ENCODE peak calls at places on chromosomes 11 and 22, in six cellular contexts. M is hippocampal formation; Z is NCI-H2081; T is activated CD8-positive, alpha-beta memory T cell treated with anti-CD3 and anti-CD28 coated beads, Interleukin-2, amount 10 ng/mL, durations not matched to agents 7 days and 5 days; X is iris pigment epithelial cell; D is T47D. V is an unnamed sample.

GRCh38 chr11:93481279-93481678 is 61.9 kb downstream of the SMCO4 start:
- DNase-seq in M (no peak), Z (no peak), X (no peak), T (no peak), D (no peak), V (no peak)

GRCh38 chr22:32803020-32803758 is 1.7 kb downstream of the TIMP3 start:
- DNase-seq in Z (no peak), T (no peak), X (peak), D (no peak), M (no peak), V (peak)

GRCh38 chr11:77776455-77776854 is 44.1 kb downstream of the RSF1 start:
- DNase-seq in D (peak), M (no peak), Z (peak), X (no peak), T (no peak), V (no peak)

GRCh38 chr11:108122166-108122628 is 830 bp downstream of the ACAT1 start:
- DNase-seq in T (no peak), M (peak), D (peak), Z (peak), X (peak), V (no peak)

GRCh38 chr22:37566329-37566837 is 6.1 kb downstream of the CDC42EP1 start:
- DNase-seq in Z (no peak), X (no peak), M (peak), T (peak), D (no peak), V (no peak)

GRCh38 chr11:115659061-115659963 is 155.1 kb upstream of the CADM1 start:
- DNase-seq in M (no peak), Z (peak), X (no peak), D (no peak), T (no peak), V (no peak)

GRCh38 chr11:970319-970871 is 44.7 kb downstream of the AP2A2 start:
- DNase-seq in X (no peak), T (no peak), D (no peak), Z (no peak), M (no peak), V (no peak)

GRCh38 chr11:116885951-116886629 is 48.7 kb upstream of the APOA1 start:
- DNase-seq in X (peak), D (no peak), M (no peak), T (no peak), Z (no peak), V (no peak)

GRCh38 chr22:42289671-42290269 is 19.3 kb upstream of the TCF20 start:
- DNase-seq in T (no peak), D (no peak), X (no peak), Z (no peak), M (no peak), V (no peak)

GRCh38 chr11:1628506-1629325 is 859 bp upstream of the KRTAP5-5 start:
- DNase-seq in Z (no peak), T (peak), X (peak), M (peak), D (peak), V (peak)

GRCh38 chr11:122748968-122749687 is 89.2 kb upstream of the CRTAM start:
- DNase-seq in Z (no peak), D (peak), M (no peak), X (peak), T (peak), V (peak)

GRCh38 chr11:8229299-8230177 is 34.1 kb downstream of the LMO1 start:
- DNase-seq in X (peak), T (no peak), Z (peak), D (no peak), M (no peak), V (peak)

V was measured in H54.